ENCODE peak calls at places on chromosomes 7 and 10, in seven cellular contexts. D is coronary artery, W is HFF-Myc, A is lower lobe of right lung, X is fibroblast of pulmonary artery, O is brain microvascular endothelial cell, G is PC-3. M is an unnamed sample.
A peak's percentile ranks its signal among the peaks of the same experiment; 100 is the strongest.

GRCh38 chr7:101588131-101588935 is 40.8 kb downstream of the MYL10 start:
- DNase-seq in O (no peak), D (peak; percentile 60), W (no peak), G (no peak), X (no peak), A (no peak), M (no peak)

GRCh38 chr7:5495581-5496375 is 72.1 kb upstream of the TNRC18 start:
- DNase-seq in W (no peak), D (peak; percentile 94), G (peak; percentile 47), A (no peak), O (no peak), X (no peak), M (no peak)

GRCh38 chr10:127354992-127355391 is 158.6 kb upstream of the INSYN2A start:
- DNase-seq in G (no peak), D (no peak), O (no peak), W (no peak), X (peak; percentile 28), A (no peak), M (no peak)

GRCh38 chr7:134645935-134646334 is 718 bp upstream of the BPGM start:
- DNase-seq in O (peak; percentile 52), X (peak; percentile 51), A (no peak), G (peak; percentile 12), W (no peak), D (no peak), M (no peak)

GRCh38 chr7:135798104-135798503 is 49.5 kb upstream of the FAM180A start:
- DNase-seq in O (no peak), D (peak; percentile 14), W (no peak), G (no peak), X (no peak), A (no peak), M (no peak)

GRCh38 chr7:254337-255037 is 35.5 kb upstream of the FOXL3 start:
- DNase-seq in W (no peak), X (no peak), D (no peak), A (peak; percentile 31), G (no peak), O (no peak), M (no peak)

GRCh38 chr7:91780526-91780925 is 100.0 kb downstream of the MTERF1 start:
- DNase-seq in G (no peak), X (no peak), D (no peak), O (no peak), A (no peak), W (no peak), M (no peak)

GRCh38 chr7:70380315-70381027 is 751.5 kb upstream of the GALNT17 start:
- DNase-seq in G (no peak), X (no peak), A (no peak), D (peak; percentile 84), W (no peak), O (no peak), M (no peak)

GRCh38 chr10:102261196-102261595 is 15.9 kb downstream of the GBF1 start:
- DNase-seq in D (no peak), A (no peak), O (no peak), W (no peak), X (no peak), G (no peak), M (no peak)

GRCh38 chr7:74441801-74442200 is 11.9 kb upstream of the GTF2IRD1 start:
- DNase-seq in O (no peak), D (no peak), G (no peak), A (no peak), W (no peak), X (no peak), M (no peak)

GRCh38 chr10:18122753-18123152 is 17.5 kb upstream of the CACNB2 start:
- DNase-seq in D (no peak), X (no peak), O (no peak), W (no peak), G (no peak), A (no peak), M (no peak)

GRCh38 chr7:70670288-70670687 is 461.7 kb upstream of the GALNT17 start:
- DNase-seq in D (no peak), A (no peak), O (no peak), X (no peak), W (no peak), G (no peak), M (no peak)

GRCh38 chr7:4830176-4830575 is 31.7 kb downstream of the PAPOLB start:
- DNase-seq in G (peak; percentile 44), W (peak; percentile 22), O (peak; percentile 43), D (no peak), X (peak; percentile 74), A (peak; percentile 78), M (no peak)

GRCh38 chr7:33742999-33743587 is 162.2 kb upstream of the BMPER start:
- DNase-seq in D (no peak), X (no peak), O (no peak), G (no peak), A (no peak), W (no peak), M (no peak)

GRCh38 chr10:104563051-104563450 is 78.0 kb upstream of the SORCS3 start:
- DNase-seq in A (no peak), X (no peak), O (no peak), G (no peak), D (no peak), W (no peak), M (no peak)

GRCh38 chr7:157494506-157495176 is 157.8 kb downstream of the DNAJB6 start:
- DNase-seq in D (peak; percentile 60), W (no peak), A (no peak), O (no peak), G (no peak), X (no peak), M (no peak)

GRCh38 chr10:118951218-118951617 is 78.3 kb upstream of the NANOS1 start:
- DNase-seq in G (no peak), D (no peak), W (no peak), A (no peak), O (no peak), X (no peak), M (no peak)

GRCh38 chr10:61825001-61825400 is 76.5 kb upstream of the ARID5B start:
- DNase-seq in G (no peak), W (no peak), X (no peak), A (no peak), O (no peak), D (no peak), M (no peak)

GRCh38 chr7:105015631-105015965 is 1.6 kb downstream of the KMT2E start:
- DNase-seq in X (peak; percentile 39), G (peak; percentile 34), D (no peak), O (peak; percentile 48), A (no peak), W (no peak), M (no peak)

GRCh38 chr10:55160904-55161303 is 359.9 kb upstream of the PCDH15 start:
- DNase-seq in A (no peak), D (no peak), O (no peak), W (no peak), G (peak; percentile 35), X (no peak), M (no peak)

GRCh38 chr10:54614062-54614461 is 187.0 kb downstream of the PCDH15 start:
- DNase-seq in G (no peak), X (peak; percentile 48), W (no peak), A (no peak), D (no peak), O (no peak), M (no peak)

GRCh38 chr7:150876817-150877526 is 24.7 kb downstream of the AOC1 start:
- DNase-seq in O (peak; percentile 64), D (no peak), X (peak; percentile 79), W (peak; percentile 61), A (peak; percentile 63), G (peak; percentile 72), M (no peak)

DNA sequence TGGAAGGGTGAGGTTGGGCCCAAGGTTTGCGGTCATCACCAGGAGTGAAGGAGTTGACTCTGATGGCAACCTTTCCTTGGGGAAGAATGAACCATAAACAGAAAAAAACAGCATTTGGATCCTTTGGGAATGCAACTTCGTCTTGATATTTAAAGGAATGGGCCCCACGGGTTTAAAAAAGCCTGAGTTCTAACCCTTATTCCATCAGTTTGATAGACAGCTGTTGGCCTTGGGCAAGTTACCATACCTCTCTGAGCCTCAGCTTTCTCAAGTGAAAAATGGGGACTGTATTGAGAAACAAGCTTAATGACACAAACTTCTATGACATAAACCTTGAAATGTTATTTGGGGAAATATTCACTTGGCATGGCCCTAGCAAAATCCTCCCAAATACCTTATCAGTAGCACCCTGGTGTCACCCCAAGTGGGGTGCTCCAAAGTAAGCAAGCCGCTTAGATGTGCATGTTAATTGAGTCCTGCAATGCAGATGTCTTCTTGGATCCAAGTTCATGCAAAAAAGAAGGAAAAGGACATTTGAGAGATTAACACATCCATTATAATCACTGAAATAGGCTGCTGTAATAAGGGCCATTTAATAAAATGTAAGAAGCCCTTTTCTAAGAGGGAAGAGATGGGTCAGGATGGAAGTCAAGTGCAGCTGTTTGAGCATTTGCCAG is 13.8 kb downstream of the MXI1 start:
- DNase-seq in D (no peak), W (no peak), G (no peak), A (no peak), X (no peak), O (no peak), M (no peak)
- H3K4me3 ChIP-seq in D (peak overlapping the region; percentile 72), W (peak overlapping the region; percentile 39), G (no peak overlapping the region), A (peak overlapping the region; percentile 34), X (peak overlapping the region; percentile 59), O (peak overlapping the region; percentile 58), M (peak overlapping the region; percentile 61)

GRCh38 chr10:71351087-71351486 is 32.0 kb downstream of the SLC29A3 start:
- DNase-seq in W (no peak), X (no peak), A (no peak), D (no peak), O (no peak), G (no peak), M (no peak)
- H3K4me3 ChIP-seq in W (no peak overlapping the region), X (no peak overlapping the region), A (no peak overlapping the region), D (no peak overlapping the region), O (no peak overlapping the region), G (no peak overlapping the region), M (no peak overlapping the region)

GRCh38 chr7:107937514-107937913 is 46.5 kb downstream of the DLD start:
- DNase-seq in X (no peak), W (no peak), D (no peak), A (no peak), O (no peak), G (no peak), M (no peak)
- H3K4me3 ChIP-seq in X (no peak overlapping the region), W (no peak overlapping the region), D (no peak overlapping the region), A (no peak overlapping the region), O (no peak overlapping the region), G (no peak overlapping the region), M (no peak overlapping the region)

DNA sequence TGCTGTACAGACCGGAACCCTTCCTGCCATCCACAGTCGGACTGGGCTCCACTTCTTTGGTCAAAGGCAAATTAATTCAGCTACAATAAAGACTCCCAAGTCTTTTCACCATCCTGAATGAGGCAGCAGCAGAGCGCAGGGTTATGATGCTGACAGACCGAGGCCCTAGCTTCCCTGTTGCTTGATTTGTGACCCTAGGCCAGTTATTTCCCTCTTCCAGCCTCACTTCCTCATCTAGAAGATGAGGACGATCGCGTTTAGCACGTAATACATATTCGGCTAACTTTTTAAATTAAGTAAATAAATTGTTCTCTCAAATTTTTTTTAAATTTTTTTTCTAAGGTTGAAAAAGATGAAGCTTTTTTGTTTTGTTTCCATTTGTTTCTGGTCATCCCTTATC is 18.1 kb downstream of the ADRB1 start:
- DNase-seq in O (no peak), A (no peak), X (no peak), W (no peak), D (no peak), G (no peak), M (no peak)
- H3K4me3 ChIP-seq in O (no peak overlapping the region), A (no peak overlapping the region), X (no peak overlapping the region), W (no peak overlapping the region), D (no peak overlapping the region), G (no peak overlapping the region), M (no peak overlapping the region)